ENCODE peak calls at places on chromosomes 12 and 14, in four cellular contexts. W is mesendoderm, L is IMR-90, Y is H1. Z is an unnamed sample.

GRCh38 chr12:126762150-126762549 is 1504.8 kb upstream of the TMEM132C start:
- DNase-seq in W (no peak), L (no peak), Y (no peak), Z (no peak)

GRCh38 chr12:14327717-14328116 is 37.8 kb upstream of the ATF7IP start:
- DNase-seq in W (no peak), L (peak), Y (no peak), Z (no peak)

GRCh38 chr12:5428332-5429221 is 3.3 kb upstream of the NTF3 start:
- DNase-seq in W (peak), L (peak), Y (peak), Z (peak)

GRCh38 chr12:92466391-92467305 is 236.1 kb upstream of the PLEKHG7 start:
- DNase-seq in W (peak), L (peak), Y (peak), Z (peak)

GRCh38 chr12:59792647-59793046 is 196.8 kb downstream of the SLC16A7 start:
- DNase-seq in W (no peak), L (no peak), Y (no peak), Z (no peak)

GRCh38 chr12:42944516-42944915 is 355.0 kb upstream of the PRICKLE1 start:
- DNase-seq in W (no peak), L (no peak), Y (no peak), Z (no peak)

GRCh38 chr14:22939684-22940083 is 10.5 kb upstream of the PRMT5 start:
- DNase-seq in W (no peak), L (peak), Y (no peak), Z (no peak)

GRCh38 chr12:69479675-69480074 is 9.5 kb downstream of the FRS2 start:
- DNase-seq in W (no peak), L (no peak), Y (no peak), Z (no peak)

GRCh38 chr12:102232446-102232845 is 34.8 kb upstream of the PMCH start:
- DNase-seq in W (no peak), L (peak), Y (no peak), Z (no peak)

GRCh38 chr14:23522643-23523198 is 28.8 kb downstream of the ZFHX2 start:
- DNase-seq in W (no peak), L (no peak), Y (no peak), Z (no peak)

GRCh38 chr14:73526036-73526984 is 10.6 kb upstream of the ACOT1 start:
- DNase-seq in W (peak), L (peak), Y (no peak), Z (no peak)

GRCh38 chr12:82461851-82462250 is 103.5 kb downstream of the METTL25 start:
- DNase-seq in W (no peak), L (peak), Y (no peak), Z (no peak)

GRCh38 chr12:122659579-122659978 is 43.6 kb downstream of the HCAR2 start:
- DNase-seq in W (no peak), L (no peak), Y (no peak), Z (no peak)

GRCh38 chr14:106883218-106883692 is 1356.9 kb downstream of the TMEM121 start:
- DNase-seq in W (peak), L (no peak), Y (peak), Z (no peak)

GRCh38 chr12:124301084-124301654 is 6.3 kb downstream of the RFLNA start:
- DNase-seq in W (no peak), L (no peak), Y (no peak), Z (no peak)

GRCh38 chr12:107660230-107660629 is 25.4 kb upstream of the PWP1 start:
- DNase-seq in W (peak), L (no peak), Y (no peak), Z (no peak)

GRCh38 chr14:52314521-52315354 is 626 bp downstream of the PTGER2 start:
- DNase-seq in W (peak), L (peak), Y (peak), Z (peak)

GRCh38 chr14:53193193-53193592 is 40.1 kb upstream of the DDHD1 start:
- DNase-seq in W (no peak), L (peak), Y (no peak), Z (no peak)

GRCh38 chr12:56633465-56634241 is 3.5 kb upstream of the BAZ2A start:
- DNase-seq in W (no peak), L (no peak), Y (no peak), Z (no peak)

GRCh38 chr12:4843907-4844306 is 65.8 kb upstream of the KCNA1 start:
- DNase-seq in W (no peak), L (no peak), Y (no peak), Z (no peak)

GRCh38 chr12:52307836-52308806 is 13.1 kb downstream of the KRT83 start:
- DNase-seq in W (peak), L (peak), Y (peak), Z (peak)

GRCh38 chr14:51224551-51224950 is 15.5 kb upstream of the TMX1 start:
- DNase-seq in W (no peak), L (peak), Y (no peak), Z (no peak)

GRCh38 chr12:83140135-83140534 is 453.4 kb downstream of the TMTC2 start:
- DNase-seq in W (no peak), L (no peak), Y (no peak), Z (no peak)

GRCh38 chr12:62799126-62799736 is 135.7 kb downstream of the PPM1H start:
- DNase-seq in W (peak), L (peak), Y (peak), Z (peak)

GRCh38 chr14:20427231-20428009 is 8.5 kb downstream of the KLHL33 start:
- DNase-seq in W (peak), L (peak), Y (no peak), Z (no peak)

GRCh38 chr12:117370588-117370987 is 9.2 kb upstream of the NOS1 start:
- DNase-seq in W (no peak), L (no peak), Y (no peak), Z (no peak)

GRCh38 chr12:66041651-66042363 is 88.7 kb downstream of the LLPH start:
- DNase-seq in W (no peak), L (no peak), Y (no peak), Z (no peak)

GRCh38 chr12:3336606-3337311 is 154.2 kb upstream of the PRMT8 start:
- DNase-seq in W (no peak), L (no peak), Y (no peak), Z (no peak)

GRCh38 chr12:14691560-14691959 is 4.8 kb downstream of the GUCY2C start:
- DNase-seq in W (no peak), L (no peak), Y (no peak), Z (no peak)

GRCh38 chr12:92886131-92886530 is 43.0 kb downstream of the EEA1 start:
- DNase-seq in W (peak), L (no peak), Y (no peak), Z (peak)

GRCh38 chr12:12683725-12684124 is 12.3 kb downstream of the GPR19 start:
- DNase-seq in W (no peak), L (no peak), Y (peak), Z (no peak)

GRCh38 chr12:133081408-133081806 is 684 bp downstream of the ZNF140 start:
- DNase-seq in W (peak), L (no peak), Y (no peak), Z (no peak)

GRCh38 chr12:133080619-133081407 is at the start of gene ZNF140:
- DNase-seq in W (peak), L (peak), Y (no peak), Z (peak)

GRCh38 chr12:133080051-133080618 is 588 bp upstream of the ZNF140 start:
- DNase-seq in W (peak), L (peak), Y (peak), Z (peak)

DNA sequence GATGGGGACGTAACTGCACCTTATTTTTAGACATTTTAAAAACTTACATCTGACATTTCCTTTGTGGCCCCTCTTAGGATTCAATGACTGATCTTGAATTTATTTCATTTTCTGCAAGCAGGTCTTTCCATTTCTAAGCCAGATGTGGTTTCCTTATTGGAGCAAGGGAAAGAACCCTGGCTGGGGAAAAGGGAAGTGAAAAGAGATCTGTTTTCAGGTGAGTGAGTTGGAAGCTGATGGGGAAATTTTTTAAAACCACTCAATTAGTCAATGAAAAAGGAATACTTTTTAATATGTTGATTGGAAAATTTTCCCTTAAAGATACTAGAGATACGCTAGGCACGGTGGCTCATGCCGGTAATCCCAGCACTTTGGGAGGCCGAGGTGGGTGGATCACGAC is 2.6 kb downstream of the ZNF140 start:
- DNase-seq in W (no peak), L (no peak), Y (no peak), Z (no peak)
- H4K5ac ChIP-seq in W (no peak), L (no peak), Y (no peak), Z (no peak)

GRCh38 chr14:68819260-68819691 is 26.4 kb upstream of the ZFP36L1 start:
- DNase-seq in W (peak), L (peak), Y (peak), Z (peak)
- H3K18ac ChIP-seq in W (no peak), L (no peak), Y (no peak), Z (no peak)

GRCh38 chr14:93047187-93047586 is 68.5 kb downstream of the ITPK1 start:
- DNase-seq in W (no peak), L (no peak), Y (no peak), Z (no peak)
- H4K5ac ChIP-seq in W (no peak), L (no peak), Y (no peak), Z (no peak)

GRCh38 chr14:99143793-99144192 is 128.2 kb downstream of the BCL11B start:
- DNase-seq in W (peak), L (no peak), Y (no peak), Z (peak)
- H3K18ac ChIP-seq in W (no peak), L (no peak), Y (no peak), Z (no peak)

GRCh38 chr14:50198503-50198902 is 32.9 kb downstream of the SOS2 start:
- DNase-seq in W (no peak), L (no peak), Y (no peak), Z (no peak)
- H4K5ac ChIP-seq in W (no peak), L (no peak), Y (no peak), Z (no peak)

DNA sequence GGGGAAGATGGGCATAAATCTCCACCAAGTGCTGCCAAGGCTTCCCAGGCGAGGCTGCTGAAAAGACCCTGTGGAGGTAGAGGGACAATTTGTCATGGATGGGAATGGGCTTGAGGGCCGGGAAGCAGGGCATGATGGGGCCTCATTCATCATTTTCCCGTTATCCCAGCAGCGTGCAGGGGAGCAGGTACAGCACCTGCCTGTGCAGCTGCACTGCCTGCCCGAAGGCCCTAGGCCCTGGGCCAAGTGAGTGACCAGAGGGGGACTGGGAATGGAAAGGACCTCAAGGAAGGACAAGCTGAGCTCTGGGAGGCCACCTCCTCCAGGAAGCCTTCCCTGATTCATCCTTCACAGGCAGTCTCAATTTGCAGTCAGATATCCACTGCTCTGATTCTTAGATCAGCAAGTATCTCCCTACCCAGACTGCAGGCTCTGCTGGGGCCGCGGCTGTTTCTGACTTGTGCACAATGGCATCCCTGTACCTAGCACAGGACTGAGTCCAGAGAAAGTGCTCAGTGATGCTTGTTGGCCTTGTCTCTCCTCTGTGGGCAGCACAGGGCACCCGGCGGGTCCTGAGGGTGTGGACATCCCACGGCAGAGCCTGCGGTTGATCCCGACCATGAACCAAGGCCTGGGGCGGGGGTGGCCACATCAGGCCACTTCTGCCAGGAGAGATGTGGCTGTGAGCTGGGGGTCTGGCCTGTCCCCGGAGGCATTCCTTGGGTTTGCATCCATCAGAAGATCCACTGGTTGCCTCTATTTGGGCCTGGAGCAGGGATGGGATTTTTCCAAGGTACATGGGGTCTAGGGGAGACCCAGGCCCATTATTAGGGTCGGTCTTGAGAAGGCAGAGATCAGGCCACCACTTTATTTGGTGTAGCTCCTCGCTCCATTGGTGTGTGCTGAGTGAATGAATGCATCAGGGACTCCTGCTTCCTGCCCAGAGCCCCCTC is 167.3 kb upstream of the RTL1 start:
- DNase-seq in W (no peak), L (no peak), Y (peak), Z (peak)
- H3K18ac ChIP-seq in W (peak), L (no peak), Y (peak), Z (no peak)

GRCh38 chr12:74849801-74850200 is 312.2 kb downstream of the ATXN7L3B start:
- DNase-seq in W (no peak), L (no peak), Y (no peak), Z (no peak)
- H4K5ac ChIP-seq in W (no peak), L (no peak), Y (no peak), Z (no peak)

DNA sequence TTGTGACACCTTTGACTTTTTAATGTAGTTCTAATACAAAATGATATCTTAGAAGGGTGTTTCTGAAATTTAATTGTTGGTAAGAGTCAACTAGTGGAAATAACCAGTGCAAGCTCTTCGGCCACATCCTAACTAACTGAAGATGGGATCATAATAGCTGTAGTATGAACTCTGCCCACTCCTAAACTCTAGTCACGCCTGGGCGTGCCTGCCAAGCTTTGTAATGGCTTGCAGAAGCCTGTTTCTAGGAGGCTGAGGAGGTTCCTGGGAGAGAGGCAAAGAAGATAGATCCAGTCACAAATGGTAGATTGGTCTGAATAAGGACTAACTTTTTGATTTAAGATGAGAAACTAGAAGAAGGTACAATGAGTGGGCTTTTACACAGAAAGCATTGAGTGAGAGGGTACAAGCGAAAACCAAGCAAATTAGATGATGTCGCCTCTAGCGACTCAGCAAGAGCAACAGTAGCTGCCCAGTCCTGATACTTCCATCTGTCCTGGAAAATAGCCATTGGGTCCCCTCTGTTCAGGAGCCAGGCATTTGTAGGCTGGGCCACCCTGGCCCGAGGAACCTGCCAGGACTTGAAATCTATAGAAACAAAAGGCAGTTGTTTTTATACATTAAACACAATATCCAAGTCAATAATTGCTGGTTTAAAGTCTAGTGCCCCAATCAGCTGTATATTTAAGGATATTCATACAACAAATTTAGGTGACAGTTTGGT is 148.8 kb downstream of the SLC38A4 start:
- DNase-seq in W (no peak), L (no peak), Y (no peak), Z (no peak)
- H3K18ac ChIP-seq in W (no peak), L (peak), Y (no peak), Z (no peak)

GRCh38 chr12:44159870-44160269 is 324.0 kb downstream of the TMEM117 start:
- DNase-seq in W (no peak), L (no peak), Y (no peak), Z (no peak)
- H4K5ac ChIP-seq in W (no peak), L (no peak), Y (no peak), Z (no peak)

Z was measured in H9.